ENCODE peak calls at places on chromosomes 1 and 21, in seven cellular contexts. A is IMR-90, K is midbrain, Y is RWPE1, S is mesothelial cell of epicardium, H is uterus, J is PC-9. E is an unnamed sample.
A peak's percentile ranks its signal among the peaks of the same experiment; 100 is the strongest.

GRCh38 chr1:239386453-239387303 is at the start of gene CHRM3:
- DNase-seq in A (no peak), K (peak; percentile 11), Y (peak; percentile 59), S (peak; percentile 28), H (peak; percentile 56), J (no peak), E (no peak)

GRCh38 chr1:2788506-2789163 is 12.9 kb downstream of the TTC34 start:
- DNase-seq in A (no peak), K (no peak), Y (no peak), S (no peak), H (no peak), J (no peak), E (peak; percentile 53)

GRCh38 chr1:174451408-174451807 is 3.6 kb downstream of the GPR52 start:
- DNase-seq in A (no peak), K (no peak), Y (no peak), S (no peak), H (no peak), J (no peak), E (no peak)

GRCh38 chr1:208581252-208581651 is 337.1 kb upstream of the PLXNA2 start:
- DNase-seq in A (no peak), K (no peak), Y (no peak), S (no peak), H (no peak), J (no peak), E (no peak)

GRCh38 chr1:93576346-93576745 is 105.3 kb downstream of the BCAR3 start:
- DNase-seq in A (no peak), K (peak; percentile 32), Y (no peak), S (no peak), H (no peak), J (no peak), E (no peak)

GRCh38 chr1:13759072-13759471 is 59.1 kb downstream of the PRDM2 start:
- DNase-seq in A (no peak), K (no peak), Y (peak; percentile 61), S (no peak), H (no peak), J (peak; percentile 89), E (no peak)

GRCh38 chr21:29231781-29232548 is 66.8 kb upstream of the BACH1 start:
- DNase-seq in A (no peak), K (no peak), Y (no peak), S (no peak), H (no peak), J (no peak), E (no peak)

GRCh38 chr1:208083016-208083714 is 161.0 kb downstream of the PLXNA2 start:
- DNase-seq in A (no peak), K (no peak), Y (no peak), S (no peak), H (no peak), J (no peak), E (peak; percentile 52)

GRCh38 chr1:36922593-36923251 is 111.6 kb downstream of the GRIK3 start:
- DNase-seq in A (no peak), K (no peak), Y (no peak), S (no peak), H (no peak), J (no peak), E (no peak)

GRCh38 chr1:7616076-7616833 is 154.8 kb upstream of the VAMP3 start:
- DNase-seq in A (peak; percentile 46), K (peak; percentile 37), Y (peak; percentile 49), S (peak; percentile 49), H (no peak), J (no peak), E (peak; percentile 50)

GRCh38 chr1:156658496-156658895 is 16.6 kb downstream of the BCAN start:
- DNase-seq in A (no peak), K (no peak), Y (no peak), S (no peak), H (no peak), J (no peak), E (no peak)

GRCh38 chr1:157352216-157352615 is 200.1 kb downstream of the FCRL5 start:
- DNase-seq in A (no peak), K (no peak), Y (no peak), S (no peak), H (no peak), J (no peak), E (no peak)

GRCh38 chr1:35192056-35192852 is 691 bp downstream of the SFPQ start:
- DNase-seq in A (peak; percentile 67), K (peak; percentile 79), Y (peak; percentile 84), S (peak; percentile 85), H (peak; percentile 82), J (peak; percentile 55), E (peak; percentile 92)

GRCh38 chr1:64875606-64876005 is 90.7 kb downstream of the JAK1 start:
- DNase-seq in A (no peak), K (no peak), Y (no peak), S (no peak), H (no peak), J (no peak), E (no peak)

GRCh38 chr1:173332026-173332425 is 124.9 kb upstream of the TNFSF4 start:
- DNase-seq in A (peak; percentile 89), K (no peak), Y (no peak), S (no peak), H (no peak), J (no peak), E (no peak)

GRCh38 chr21:36926989-36927695 is 39.3 kb downstream of the HLCS start:
- DNase-seq in A (peak; percentile 83), K (no peak), Y (no peak), S (no peak), H (no peak), J (no peak), E (no peak)

GRCh38 chr1:117232551-117232950 is 21.8 kb upstream of the VTCN1 start:
- DNase-seq in A (no peak), K (no peak), Y (no peak), S (no peak), H (no peak), J (peak; percentile 88), E (no peak)

GRCh38 chr1:232553050-232553754 is 76.7 kb downstream of the SIPA1L2 start:
- DNase-seq in A (peak; percentile 52), K (no peak), Y (no peak), S (no peak), H (peak; percentile 33), J (no peak), E (no peak)

GRCh38 chr1:77888071-77888428 is 374 bp upstream of the NEXN start:
- DNase-seq in A (peak; percentile 74), K (peak; percentile 50), Y (no peak), S (no peak), H (no peak), J (no peak), E (no peak)

E was measured in natural killer cell treated with Interleukin-12 subunit alpha and Interleukin-12 subunit beta and Interleukin-15 and Interleukin-18, amount 100 ng/mL, for 72 hours.